ENCODE peak calls at places on chromosomes 3 and 15, in nine cellular contexts. One of them, this sample, is unnamed.

GRCh38 chr3:117322866-117323265 is 613.3 kb downstream of the TUSC7 start:
- DNase-seq in AG08396: peak
- DNase-seq in stimulated activated CD4-positive, alpha-beta T cell treated with anti-CD3 and anti-CD28 coated beads, Interleukin-1b, Interleukin-23, amount 100 ng/mL, for 1 hour: no peak
- DNase-seq in HepG2: no peak
- DNase-seq in hippocampal formation: no peak
- DNase-seq in non-pigmented ciliary epithelial cell: no peak
- DNase-seq in GM06990: no peak
- DNase-seq in activated CD8-positive, alpha-beta memory T cell treated with anti-CD3 and anti-CD28 coated beads for 4 hours: no peak
- DNase-seq in kidney epithelial cell: no peak
- DNase-seq in this sample: peak

GRCh38 chr15:29693225-29693624 is 129.0 kb downstream of the TJP1 start:
- DNase-seq in GM06990: no peak
- DNase-seq in stimulated activated CD4-positive, alpha-beta T cell treated with anti-CD3 and anti-CD28 coated beads, Interleukin-1b, Interleukin-23, amount 100 ng/mL, for 1 hour: no peak
- DNase-seq in activated CD8-positive, alpha-beta memory T cell treated with anti-CD3 and anti-CD28 coated beads for 4 hours: no peak
- DNase-seq in HepG2: no peak
- DNase-seq in AG08396: no peak
- DNase-seq in non-pigmented ciliary epithelial cell: no peak
- DNase-seq in kidney epithelial cell: no peak
- DNase-seq in hippocampal formation: no peak
- DNase-seq in this sample: no peak

GRCh38 chr15:51366071-51366470 is 24.6 kb downstream of the GLDN start:
- DNase-seq in kidney epithelial cell: no peak
- DNase-seq in HepG2: no peak
- DNase-seq in hippocampal formation: no peak
- DNase-seq in GM06990: no peak
- DNase-seq in AG08396: no peak
- DNase-seq in activated CD8-positive, alpha-beta memory T cell treated with anti-CD3 and anti-CD28 coated beads for 4 hours: no peak
- DNase-seq in stimulated activated CD4-positive, alpha-beta T cell treated with anti-CD3 and anti-CD28 coated beads, Interleukin-1b, Interleukin-23, amount 100 ng/mL, for 1 hour: no peak
- DNase-seq in non-pigmented ciliary epithelial cell: no peak
- DNase-seq in this sample: no peak

GRCh38 chr3:152076148-152076547 is 192.6 kb upstream of the MBNL1 start:
- DNase-seq in activated CD8-positive, alpha-beta memory T cell treated with anti-CD3 and anti-CD28 coated beads for 4 hours: no peak
- DNase-seq in GM06990: no peak
- DNase-seq in non-pigmented ciliary epithelial cell: no peak
- DNase-seq in AG08396: no peak
- DNase-seq in HepG2: no peak
- DNase-seq in hippocampal formation: no peak
- DNase-seq in stimulated activated CD4-positive, alpha-beta T cell treated with anti-CD3 and anti-CD28 coated beads, Interleukin-1b, Interleukin-23, amount 100 ng/mL, for 1 hour: no peak
- DNase-seq in kidney epithelial cell: no peak
- DNase-seq in this sample: no peak

GRCh38 chr3:47377186-47377585 is 3.6 kb upstream of the PTPN23 start:
- DNase-seq in GM06990: no peak
- DNase-seq in activated CD8-positive, alpha-beta memory T cell treated with anti-CD3 and anti-CD28 coated beads for 4 hours: no peak
- DNase-seq in non-pigmented ciliary epithelial cell: no peak
- DNase-seq in kidney epithelial cell: no peak
- DNase-seq in AG08396: no peak
- DNase-seq in stimulated activated CD4-positive, alpha-beta T cell treated with anti-CD3 and anti-CD28 coated beads, Interleukin-1b, Interleukin-23, amount 100 ng/mL, for 1 hour: no peak
- DNase-seq in HepG2: no peak
- DNase-seq in hippocampal formation: no peak
- DNase-seq in this sample: peak

GRCh38 chr3:102189564-102190339 is 245.1 kb upstream of the ZPLD1 start:
- DNase-seq in activated CD8-positive, alpha-beta memory T cell treated with anti-CD3 and anti-CD28 coated beads for 4 hours: no peak
- DNase-seq in stimulated activated CD4-positive, alpha-beta T cell treated with anti-CD3 and anti-CD28 coated beads, Interleukin-1b, Interleukin-23, amount 100 ng/mL, for 1 hour: no peak
- DNase-seq in non-pigmented ciliary epithelial cell: no peak
- DNase-seq in HepG2: no peak
- DNase-seq in hippocampal formation: no peak
- DNase-seq in GM06990: no peak
- DNase-seq in kidney epithelial cell: no peak
- DNase-seq in AG08396: no peak
- DNase-seq in this sample: no peak

GRCh38 chr3:46856576-46857471 is 6.4 kb downstream of the MYL3 start:
- DNase-seq in HepG2: no peak
- DNase-seq in stimulated activated CD4-positive, alpha-beta T cell treated with anti-CD3 and anti-CD28 coated beads, Interleukin-1b, Interleukin-23, amount 100 ng/mL, for 1 hour: no peak
- DNase-seq in kidney epithelial cell: no peak
- DNase-seq in non-pigmented ciliary epithelial cell: no peak
- DNase-seq in GM06990: no peak
- DNase-seq in AG08396: no peak
- DNase-seq in activated CD8-positive, alpha-beta memory T cell treated with anti-CD3 and anti-CD28 coated beads for 4 hours: no peak
- DNase-seq in hippocampal formation: no peak
- DNase-seq in this sample: no peak

GRCh38 chr15:75966073-75966472 is 46.2 kb downstream of the NRG4 start:
- DNase-seq in AG08396: peak
- DNase-seq in non-pigmented ciliary epithelial cell: peak
- DNase-seq in HepG2: no peak
- DNase-seq in GM06990: no peak
- DNase-seq in activated CD8-positive, alpha-beta memory T cell treated with anti-CD3 and anti-CD28 coated beads for 4 hours: no peak
- DNase-seq in hippocampal formation: no peak
- DNase-seq in kidney epithelial cell: no peak
- DNase-seq in stimulated activated CD4-positive, alpha-beta T cell treated with anti-CD3 and anti-CD28 coated beads, Interleukin-1b, Interleukin-23, amount 100 ng/mL, for 1 hour: no peak
- DNase-seq in this sample: no peak

GRCh38 chr3:14481646-14482036 is 58.5 kb downstream of the GRIP2 start:
- DNase-seq in GM06990: no peak
- DNase-seq in kidney epithelial cell: no peak
- DNase-seq in non-pigmented ciliary epithelial cell: no peak
- DNase-seq in stimulated activated CD4-positive, alpha-beta T cell treated with anti-CD3 and anti-CD28 coated beads, Interleukin-1b, Interleukin-23, amount 100 ng/mL, for 1 hour: no peak
- DNase-seq in AG08396: no peak
- DNase-seq in activated CD8-positive, alpha-beta memory T cell treated with anti-CD3 and anti-CD28 coated beads for 4 hours: no peak
- DNase-seq in HepG2: no peak
- DNase-seq in hippocampal formation: no peak
- DNase-seq in this sample: no peak

GRCh38 chr3:131072099-131072559 is 45.5 kb downstream of the NEK11 start:
- DNase-seq in HepG2: no peak
- DNase-seq in stimulated activated CD4-positive, alpha-beta T cell treated with anti-CD3 and anti-CD28 coated beads, Interleukin-1b, Interleukin-23, amount 100 ng/mL, for 1 hour: no peak
- DNase-seq in AG08396: no peak
- DNase-seq in non-pigmented ciliary epithelial cell: no peak
- DNase-seq in activated CD8-positive, alpha-beta memory T cell treated with anti-CD3 and anti-CD28 coated beads for 4 hours: no peak
- DNase-seq in hippocampal formation: no peak
- DNase-seq in kidney epithelial cell: no peak
- DNase-seq in GM06990: no peak
- DNase-seq in this sample: no peak

GRCh38 chr15:97099040-97099439 is 768.5 kb downstream of the NR2F2 start:
- DNase-seq in AG08396: no peak
- DNase-seq in HepG2: no peak
- DNase-seq in kidney epithelial cell: no peak
- DNase-seq in stimulated activated CD4-positive, alpha-beta T cell treated with anti-CD3 and anti-CD28 coated beads, Interleukin-1b, Interleukin-23, amount 100 ng/mL, for 1 hour: no peak
- DNase-seq in activated CD8-positive, alpha-beta memory T cell treated with anti-CD3 and anti-CD28 coated beads for 4 hours: no peak
- DNase-seq in GM06990: no peak
- DNase-seq in non-pigmented ciliary epithelial cell: no peak
- DNase-seq in hippocampal formation: no peak
- DNase-seq in this sample: no peak

GRCh38 chr3:25471081-25471768 is 43.2 kb downstream of the RARB start:
- DNase-seq in AG08396: no peak
- DNase-seq in HepG2: no peak
- DNase-seq in stimulated activated CD4-positive, alpha-beta T cell treated with anti-CD3 and anti-CD28 coated beads, Interleukin-1b, Interleukin-23, amount 100 ng/mL, for 1 hour: no peak
- DNase-seq in GM06990: no peak
- DNase-seq in activated CD8-positive, alpha-beta memory T cell treated with anti-CD3 and anti-CD28 coated beads for 4 hours: no peak
- DNase-seq in kidney epithelial cell: no peak
- DNase-seq in hippocampal formation: no peak
- DNase-seq in non-pigmented ciliary epithelial cell: no peak
- DNase-seq in this sample: no peak

GRCh38 chr3:114998971-114999579 is 148.0 kb downstream of the ZBTB20 start:
- DNase-seq in AG08396: no peak
- DNase-seq in activated CD8-positive, alpha-beta memory T cell treated with anti-CD3 and anti-CD28 coated beads for 4 hours: no peak
- DNase-seq in hippocampal formation: no peak
- DNase-seq in non-pigmented ciliary epithelial cell: no peak
- DNase-seq in kidney epithelial cell: no peak
- DNase-seq in HepG2: no peak
- DNase-seq in stimulated activated CD4-positive, alpha-beta T cell treated with anti-CD3 and anti-CD28 coated beads, Interleukin-1b, Interleukin-23, amount 100 ng/mL, for 1 hour: no peak
- DNase-seq in GM06990: no peak
- DNase-seq in this sample: no peak

GRCh38 chr15:61084944-61085367 is 144.1 kb downstream of the RORA start:
- DNase-seq in activated CD8-positive, alpha-beta memory T cell treated with anti-CD3 and anti-CD28 coated beads for 4 hours: no peak
- DNase-seq in HepG2: no peak
- DNase-seq in stimulated activated CD4-positive, alpha-beta T cell treated with anti-CD3 and anti-CD28 coated beads, Interleukin-1b, Interleukin-23, amount 100 ng/mL, for 1 hour: no peak
- DNase-seq in kidney epithelial cell: no peak
- DNase-seq in non-pigmented ciliary epithelial cell: no peak
- DNase-seq in GM06990: peak
- DNase-seq in hippocampal formation: no peak
- DNase-seq in AG08396: no peak
- DNase-seq in this sample: peak

GRCh38 chr3:40237892-40238571 is 71.5 kb upstream of the EIF1B start:
- DNase-seq in kidney epithelial cell: no peak
- DNase-seq in AG08396: peak
- DNase-seq in hippocampal formation: no peak
- DNase-seq in non-pigmented ciliary epithelial cell: no peak
- DNase-seq in GM06990: no peak
- DNase-seq in activated CD8-positive, alpha-beta memory T cell treated with anti-CD3 and anti-CD28 coated beads for 4 hours: no peak
- DNase-seq in HepG2: no peak
- DNase-seq in stimulated activated CD4-positive, alpha-beta T cell treated with anti-CD3 and anti-CD28 coated beads, Interleukin-1b, Interleukin-23, amount 100 ng/mL, for 1 hour: no peak
- DNase-seq in this sample: no peak